ENCODE peak calls at places on chromosomes 13 and 19, in seven cellular contexts. P is choroid plexus epithelial cell, Y is uterus, O is WTC11, F is neural crest cell, W is fibroblast of mammary gland, Q is HL-60. K is an unnamed sample.

GRCh38 chr13:37047032-37047431 is 12.5 kb downstream of the SUPT20H start:
- DNase-seq in Q (no peak), P (no peak), Y (no peak), F (no peak), O (no peak), W (no peak), K (no peak)

GRCh38 chr13:49308104-49308875 is 60.6 kb downstream of the CDADC1 start:
- DNase-seq in Q (no peak), Y (peak), F (no peak), O (no peak), P (peak), W (peak), K (no peak)

GRCh38 chr19:14320253-14320652 is 61.0 kb upstream of the ADGRE5 start:
- DNase-seq in W (no peak), O (no peak), P (no peak), Q (no peak), F (no peak), Y (no peak), K (no peak)

GRCh38 chr13:96781141-96781540 is 213.1 kb downstream of the OXGR1 start:
- DNase-seq in P (no peak), F (no peak), O (no peak), Y (no peak), W (no peak), Q (no peak), K (no peak)

GRCh38 chr13:35512271-35512920 is 35.9 kb upstream of the MAB21L1 start:
- DNase-seq in Y (peak), Q (peak), P (peak), F (no peak), W (peak), O (no peak), K (no peak)

GRCh38 chr19:42252365-42253244 is 2.3 kb downstream of the ERF start:
- DNase-seq in Y (peak), W (peak), O (no peak), Q (peak), P (peak), F (peak), K (no peak)

GRCh38 chr19:38711726-38712153 is 32.5 kb downstream of the CAPN12 start:
- DNase-seq in Q (no peak), W (peak), O (no peak), Y (peak), P (peak), F (no peak), K (no peak)

GRCh38 chr13:34076943-34077703 is 259.2 kb downstream of the RFC3 start:
- DNase-seq in W (peak), Q (no peak), Y (no peak), P (peak), F (no peak), O (no peak), K (no peak)

GRCh38 chr13:53151692-53152421 is 123.2 kb downstream of the OLFM4 start:
- DNase-seq in Q (peak), P (peak), O (peak), Y (no peak), W (peak), F (peak), K (no peak)

GRCh38 chr13:112636401-112636975 is 48.5 kb upstream of the TUBGCP3 start:
- DNase-seq in F (no peak), W (no peak), O (no peak), Q (no peak), P (no peak), Y (peak), K (no peak)

GRCh38 chr19:17748884-17749638 is 2.2 kb upstream of the FCHO1 start:
- DNase-seq in W (no peak), Y (no peak), Q (no peak), P (no peak), F (no peak), O (no peak), K (no peak)

GRCh38 chr19:38173324-38174041 is 50.5 kb downstream of the DPF1 start:
- DNase-seq in Y (no peak), O (no peak), F (no peak), P (no peak), W (peak), Q (no peak), K (no peak)

GRCh38 chr13:86464193-86464592 is 665.0 kb upstream of the SLITRK6 start:
- DNase-seq in P (peak), F (no peak), W (no peak), O (no peak), Q (no peak), Y (no peak), K (no peak)

GRCh38 chr19:20035935-20036334 is 3.4 kb downstream of the ZNF682 start:
- DNase-seq in Q (no peak), O (no peak), Y (no peak), P (no peak), F (no peak), W (no peak), K (no peak)

GRCh38 chr19:20039203-20039723 is at the start of gene ZNF682:
- DNase-seq in Q (peak), F (peak), Y (peak), P (peak), O (peak), W (peak), K (peak)

GRCh38 chr19:20038358-20039202 is 725 bp downstream of the ZNF682 start:
- DNase-seq in Q (no peak), F (no peak), W (peak), P (peak), O (no peak), Y (no peak), K (no peak)
- TF ChIP-seq CTCF in Q (no peak), F (no peak), W (no peak), P (no peak), O (no peak), Y (no peak), K (no peak)

DNA sequence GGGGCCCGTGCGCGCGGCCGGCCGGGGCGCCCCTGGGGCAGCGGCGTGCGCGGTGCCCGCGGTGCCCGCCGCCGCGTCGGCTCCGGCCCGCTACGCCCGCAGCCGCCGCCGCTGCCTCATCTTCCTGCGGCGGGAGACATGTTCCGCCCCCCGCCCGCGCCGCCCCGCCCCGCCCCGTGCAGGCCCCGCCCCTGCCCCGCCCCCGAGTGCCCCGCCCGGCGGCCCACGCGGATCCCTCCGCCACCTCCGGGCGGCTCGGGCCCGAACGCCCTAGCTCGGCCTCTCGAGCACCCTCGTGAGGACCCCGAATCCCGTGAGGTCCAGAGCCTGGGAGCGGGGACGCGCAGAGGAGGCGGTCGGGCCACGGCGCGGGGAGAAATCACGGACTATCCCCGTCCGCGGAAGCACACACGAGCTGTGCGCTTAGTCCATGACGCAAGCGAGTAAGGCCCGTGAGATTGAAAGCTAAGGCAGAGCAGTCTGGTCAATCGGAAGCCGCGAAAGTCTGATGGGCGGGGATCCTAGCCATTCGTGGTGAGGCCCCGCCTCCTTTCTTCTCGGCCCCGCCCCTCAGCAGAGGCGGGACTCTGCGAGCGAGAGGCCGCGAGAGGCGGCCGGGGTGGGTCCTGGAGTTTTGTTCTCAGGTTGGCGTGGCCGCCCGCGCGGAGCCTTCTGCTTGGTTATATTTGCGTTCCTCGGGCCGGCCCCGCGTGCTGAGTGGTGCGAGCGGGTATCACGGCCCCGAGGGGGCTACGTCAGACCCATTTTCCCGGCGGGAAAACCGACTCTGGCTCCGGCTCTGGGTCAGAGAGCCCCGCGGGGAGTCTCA is at the start of gene TCF3:
- DNase-seq in P (peak), W (peak), Y (peak), O (peak), F (peak), Q (peak), K (peak)
- TF ChIP-seq CTCF in P (no peak), W (no peak), Y (no peak), O (no peak), F (no peak), Q (no peak), K (no peak)

GRCh38 chr19:35978271-35978670 is 16.7 kb upstream of the SDHAF1 start:
- DNase-seq in O (no peak), W (no peak), Q (no peak), P (no peak), Y (no peak), F (no peak), K (no peak)

GRCh38 chr19:35973487-35973886 is 21.5 kb upstream of the SDHAF1 start:
- DNase-seq in O (no peak), F (no peak), W (no peak), Y (no peak), P (no peak), Q (no peak), K (no peak)

GRCh38 chr19:35978832-35979365 is 16.1 kb upstream of the SDHAF1 start:
- DNase-seq in P (no peak), O (no peak), F (no peak), Y (no peak), Q (no peak), W (no peak), K (no peak)

GRCh38 chr19:35975608-35976214 is 19.3 kb upstream of the SDHAF1 start:
- DNase-seq in P (peak), Q (no peak), F (no peak), W (peak), O (peak), Y (no peak), K (no peak)

GRCh38 chr19:35977446-35978222 is 17.4 kb upstream of the SDHAF1 start:
- DNase-seq in P (no peak), F (no peak), Y (no peak), W (no peak), Q (no peak), O (peak), K (no peak)
- TF ChIP-seq CTCF in P (peak), F (peak), Y (no peak), W (peak), Q (no peak), O (peak), K (peak)

GRCh38 chr13:39012608-39013007 is 22.0 kb upstream of the STOML3 start:
- DNase-seq in Q (no peak), W (no peak), F (no peak), O (peak), Y (no peak), P (no peak), K (no peak)
- TF ChIP-seq CTCF in Q (no peak), W (peak), F (peak), O (no peak), Y (no peak), P (no peak), K (peak)